ENCODE peak calls at places on chromosomes 6 and 20, in five cellular contexts. Z, Q, S, A and N are unnamed samples.

GRCh38 chr6:114194362-114195343 is 148.2 kb downstream of the HS3ST5 start:
- DNase-seq in Q (no peak), S (no peak), Z (no peak), A (no peak), N (peak)

GRCh38 chr20:19823971-19824370 is 65.9 kb downstream of the RIN2 start:
- DNase-seq in Z (no peak), S (no peak), A (no peak), Q (no peak), N (no peak)

GRCh38 chr6:151763938-151764680 is 43.4 kb upstream of the ESR1 start:
- DNase-seq in S (peak), Z (peak), A (peak), Q (peak), N (peak)

GRCh38 chr6:167579786-167580370 is 246.8 kb upstream of the AFDN start:
- DNase-seq in Z (no peak), A (no peak), Q (no peak), S (no peak), N (no peak)

GRCh38 chr20:33702861-33703260 is 16.7 kb upstream of the E2F1 start:
- DNase-seq in A (no peak), Q (no peak), S (no peak), Z (no peak), N (no peak)

GRCh38 chr6:47187108-47187507 is 122.6 kb downstream of the TNFRSF21 start:
- DNase-seq in Z (no peak), Q (no peak), A (no peak), S (no peak), N (no peak)

GRCh38 chr6:101404767-101405166 is 11.3 kb downstream of the GRIK2 start:
- DNase-seq in Q (no peak), A (no peak), Z (no peak), S (no peak), N (no peak)

GRCh38 chr6:93035756-93036155 is 383.6 kb downstream of the EPHA7 start:
- DNase-seq in S (no peak), A (no peak), Z (no peak), Q (no peak), N (no peak)

GRCh38 chr20:16020971-16021370 is 552.3 kb downstream of the KIF16B start:
- DNase-seq in Q (no peak), S (no peak), Z (peak), A (peak), N (peak)

GRCh38 chr6:6057442-6058053 is 50.8 kb upstream of the NRN1 start:
- DNase-seq in A (peak), S (no peak), Q (no peak), Z (no peak), N (no peak)

GRCh38 chr20:44596010-44596409 is 13.6 kb downstream of the PKIG start:
- DNase-seq in A (no peak), Q (no peak), S (no peak), Z (no peak), N (no peak)

GRCh38 chr6:42564496-42564890 is 664 bp downstream of the UBR2 start:
- DNase-seq in S (peak), Q (no peak), Z (no peak), A (no peak), N (no peak)

GRCh38 chr6:143677891-143678737 is at the start of gene PHACTR2:
- DNase-seq in A (peak), Q (peak), S (peak), Z (peak), N (peak)

GRCh38 chr6:89985744-89986493 is 91.7 kb downstream of the GJA10 start:
- DNase-seq in S (no peak), A (peak), Q (no peak), Z (peak), N (peak)

GRCh38 chr6:72350256-72350875 is 271.5 kb upstream of the KCNQ5 start:
- DNase-seq in S (no peak), A (no peak), Z (no peak), Q (no peak), N (no peak)